ENCODE peak calls at places on chromosomes 16 and 17, in four cellular contexts. One of them, this sample, is unnamed.
A peak's percentile ranks its signal among the peaks of the same experiment; 100 is the strongest.

GRCh38 chr16:85492617-85492957 is 120.5 kb upstream of the GSE1 start:
- DNase-seq in psoas muscle: no peak
- DNase-seq in pancreas: no peak
- DNase-seq in astrocyte of the spinal cord: no peak
- DNase-seq in this sample: no peak

GRCh38 chr17:42720996-42721583 is 23.8 kb downstream of the EZH1 start:
- DNase-seq in psoas muscle: no peak
- DNase-seq in pancreas: no peak
- DNase-seq in astrocyte of the spinal cord: peak; percentile 69
- DNase-seq in this sample: no peak

GRCh38 chr16:27748868-27749546 is 199.1 kb downstream of the KATNIP start:
- DNase-seq in psoas muscle: no peak
- DNase-seq in pancreas: no peak
- DNase-seq in astrocyte of the spinal cord: peak; percentile 78
- DNase-seq in this sample: peak; percentile 70

GRCh38 chr17:81676906-81677305 is 6.7 kb downstream of the ARL16 start:
- DNase-seq in psoas muscle: peak; percentile 54
- DNase-seq in pancreas: no peak
- DNase-seq in astrocyte of the spinal cord: no peak
- DNase-seq in this sample: no peak

GRCh38 chr16:52492789-52493357 is 54.1 kb downstream of the TOX3 start:
- DNase-seq in psoas muscle: no peak
- DNase-seq in pancreas: no peak
- DNase-seq in astrocyte of the spinal cord: no peak
- DNase-seq in this sample: no peak

GRCh38 chr16:4089811-4090293 is 26.4 kb downstream of the ADCY9 start:
- DNase-seq in psoas muscle: no peak
- DNase-seq in pancreas: no peak
- DNase-seq in astrocyte of the spinal cord: no peak
- DNase-seq in this sample: no peak

GRCh38 chr17:18093616-18094408 is 6.1 kb downstream of the DRG2 start:
- DNase-seq in psoas muscle: peak; percentile 92
- DNase-seq in pancreas: no peak
- DNase-seq in astrocyte of the spinal cord: peak; percentile 55
- DNase-seq in this sample: peak; percentile 33

GRCh38 chr17:63406689-63407330 is 39.3 kb downstream of the CYB561 start:
- DNase-seq in psoas muscle: no peak
- DNase-seq in pancreas: no peak
- DNase-seq in astrocyte of the spinal cord: peak; percentile 94
- DNase-seq in this sample: peak; percentile 45

GRCh38 chr16:66427871-66428681 is 981 bp downstream of the BEAN1 start:
- DNase-seq in psoas muscle: no peak
- DNase-seq in pancreas: no peak
- DNase-seq in astrocyte of the spinal cord: no peak
- DNase-seq in this sample: no peak

GRCh38 chr16:70460737-70461261 is 6.4 kb downstream of the FCSK start:
- DNase-seq in psoas muscle: no peak
- DNase-seq in pancreas: no peak
- DNase-seq in astrocyte of the spinal cord: no peak
- DNase-seq in this sample: no peak

GRCh38 chr16:66030036-66030435 is 336.5 kb upstream of the CDH5 start:
- DNase-seq in psoas muscle: no peak
- DNase-seq in pancreas: no peak
- DNase-seq in astrocyte of the spinal cord: peak; percentile 77
- DNase-seq in this sample: no peak

GRCh38 chr17:58184308-58184985 is 8.1 kb upstream of the EPX start:
- DNase-seq in psoas muscle: no peak
- DNase-seq in pancreas: no peak
- DNase-seq in astrocyte of the spinal cord: peak; percentile 67
- DNase-seq in this sample: no peak

GRCh38 chr17:82248815-82249638 is 20.2 kb downstream of the SLC16A3 start:
- DNase-seq in psoas muscle: peak; percentile 56
- DNase-seq in pancreas: peak; percentile 58
- DNase-seq in astrocyte of the spinal cord: no peak
- DNase-seq in this sample: no peak

GRCh38 chr16:66265106-66265415 is 101.4 kb upstream of the CDH5 start:
- DNase-seq in psoas muscle: no peak
- DNase-seq in pancreas: no peak
- DNase-seq in astrocyte of the spinal cord: no peak
- DNase-seq in this sample: no peak

GRCh38 chr17:8155341-8156173 is 3.4 kb upstream of the PER1 start:
- DNase-seq in psoas muscle: no peak
- DNase-seq in pancreas: no peak
- DNase-seq in astrocyte of the spinal cord: no peak
- DNase-seq in this sample: no peak

GRCh38 chr17:32496348-32497078 is 9.7 kb downstream of the CDK5R1 start:
- DNase-seq in psoas muscle: peak; percentile 80
- DNase-seq in pancreas: no peak
- DNase-seq in astrocyte of the spinal cord: peak; percentile 81
- DNase-seq in this sample: no peak

GRCh38 chr16:7503688-7504087 is 171.0 kb downstream of the RBFOX1 start:
- DNase-seq in psoas muscle: no peak
- DNase-seq in pancreas: no peak
- DNase-seq in astrocyte of the spinal cord: no peak
- DNase-seq in this sample: no peak

GRCh38 chr17:60601443-60602384 is 1.7 kb downstream of the PPM1D start:
- DNase-seq in psoas muscle: no peak
- DNase-seq in pancreas: no peak
- DNase-seq in astrocyte of the spinal cord: peak; percentile 87
- DNase-seq in this sample: no peak

GRCh38 chr16:35102780-35103403 is 1643.5 kb downstream of the TP53TG3F start:
- DNase-seq in psoas muscle: no peak
- DNase-seq in pancreas: no peak
- DNase-seq in astrocyte of the spinal cord: no peak
- DNase-seq in this sample: no peak

GRCh38 chr17:14712471-14713075 is 411.7 kb downstream of the HS3ST3B1 start:
- DNase-seq in psoas muscle: no peak
- DNase-seq in pancreas: no peak
- DNase-seq in astrocyte of the spinal cord: no peak
- DNase-seq in this sample: no peak

GRCh38 chr16:77585379-77585778 is 136.9 kb upstream of the NUDT7 start:
- DNase-seq in psoas muscle: no peak
- DNase-seq in pancreas: no peak
- DNase-seq in astrocyte of the spinal cord: peak; percentile 93
- DNase-seq in this sample: no peak

GRCh38 chr16:84571010-84571409 is 46.9 kb downstream of the COTL1 start:
- DNase-seq in psoas muscle: no peak
- DNase-seq in pancreas: no peak
- DNase-seq in astrocyte of the spinal cord: no peak
- DNase-seq in this sample: no peak

GRCh38 chr17:78185981-78186688 is 717 bp downstream of the TK1 start:
- DNase-seq in psoas muscle: peak; percentile 71
- DNase-seq in pancreas: no peak
- DNase-seq in astrocyte of the spinal cord: no peak
- DNase-seq in this sample: no peak

GRCh38 chr17:31696703-31697325 is 162.2 kb downstream of the COPRS start:
- DNase-seq in psoas muscle: no peak
- DNase-seq in pancreas: no peak
- DNase-seq in astrocyte of the spinal cord: no peak
- DNase-seq in this sample: no peak

GRCh38 chr17:38732376-38733314 is 2.5 kb downstream of the CISD3 start:
- DNase-seq in psoas muscle: no peak
- DNase-seq in pancreas: no peak
- DNase-seq in astrocyte of the spinal cord: no peak
- DNase-seq in this sample: peak; percentile 29

GRCh38 chr17:30594223-30594952 is 117.2 kb downstream of the GOSR1 start:
- DNase-seq in psoas muscle: no peak
- DNase-seq in pancreas: no peak
- DNase-seq in astrocyte of the spinal cord: no peak
- DNase-seq in this sample: no peak

GRCh38 chr16:57245472-57246113 is 534 bp downstream of the ARL2BP start:
- DNase-seq in psoas muscle: no peak
- DNase-seq in pancreas: no peak
- DNase-seq in astrocyte of the spinal cord: no peak
- DNase-seq in this sample: no peak

GRCh38 chr17:5506307-5506706 is 19.9 kb downstream of the MIS12 start:
- DNase-seq in psoas muscle: no peak
- DNase-seq in pancreas: no peak
- DNase-seq in astrocyte of the spinal cord: no peak
- DNase-seq in this sample: no peak

GRCh38 chr17:69142473-69142802 is 743 bp upstream of the ABCA6 start:
- DNase-seq in psoas muscle: no peak
- DNase-seq in pancreas: no peak
- DNase-seq in astrocyte of the spinal cord: peak; percentile 23
- DNase-seq in this sample: no peak
- H3K4me3 ChIP-seq in psoas muscle: peak overlapping the region; percentile 49
- H3K4me3 ChIP-seq in pancreas: no peak overlapping the region
- H3K4me3 ChIP-seq in astrocyte of the spinal cord: no peak overlapping the region
- H3K4me3 ChIP-seq in this sample: no peak overlapping the region

DNA sequence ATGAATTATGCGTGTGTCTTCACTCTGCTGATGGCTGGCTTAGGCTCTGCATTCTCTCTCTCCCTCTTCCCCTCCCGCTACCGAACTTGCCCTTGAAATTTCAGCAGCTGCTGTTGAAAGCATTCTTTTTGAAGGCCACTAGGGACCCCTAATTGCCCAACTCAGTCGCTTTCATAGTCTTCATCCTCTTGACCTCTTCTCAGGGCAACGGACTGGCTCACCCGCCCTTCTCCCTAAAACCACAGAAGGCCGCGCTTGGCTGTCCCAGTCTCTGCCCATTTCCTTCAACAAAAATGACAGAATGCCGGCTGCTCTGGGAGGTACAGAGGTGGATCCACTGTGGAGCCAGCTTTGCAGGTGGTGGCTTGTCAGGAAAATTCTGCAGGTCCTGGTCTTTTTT is 21.0 kb upstream of the FMNL1 start:
- DNase-seq in psoas muscle: peak; percentile 80
- DNase-seq in pancreas: no peak
- DNase-seq in astrocyte of the spinal cord: no peak
- DNase-seq in this sample: no peak
- TF ChIP-seq CTCF in psoas muscle: no peak
- TF ChIP-seq CTCF in pancreas: no peak
- TF ChIP-seq CTCF in astrocyte of the spinal cord: no peak
- TF ChIP-seq CTCF in this sample: no peak

GRCh38 chr16:72789465-72789864 is 258.5 kb downstream of the ZFHX3 start:
- DNase-seq in psoas muscle: no peak
- DNase-seq in pancreas: no peak
- DNase-seq in astrocyte of the spinal cord: no peak
- DNase-seq in this sample: no peak

GRCh38 chr16:72788269-72788809 is 259.6 kb downstream of the ZFHX3 start:
- DNase-seq in psoas muscle: no peak
- DNase-seq in pancreas: no peak
- DNase-seq in astrocyte of the spinal cord: no peak
- DNase-seq in this sample: no peak

GRCh38 chr16:72786606-72787005 is 261.3 kb downstream of the ZFHX3 start:
- DNase-seq in psoas muscle: no peak
- DNase-seq in pancreas: no peak
- DNase-seq in astrocyte of the spinal cord: no peak
- DNase-seq in this sample: no peak

GRCh38 chr16:72787130-72787518 is 260.8 kb downstream of the ZFHX3 start:
- DNase-seq in psoas muscle: no peak
- DNase-seq in pancreas: no peak
- DNase-seq in astrocyte of the spinal cord: no peak
- DNase-seq in this sample: no peak

DNA sequence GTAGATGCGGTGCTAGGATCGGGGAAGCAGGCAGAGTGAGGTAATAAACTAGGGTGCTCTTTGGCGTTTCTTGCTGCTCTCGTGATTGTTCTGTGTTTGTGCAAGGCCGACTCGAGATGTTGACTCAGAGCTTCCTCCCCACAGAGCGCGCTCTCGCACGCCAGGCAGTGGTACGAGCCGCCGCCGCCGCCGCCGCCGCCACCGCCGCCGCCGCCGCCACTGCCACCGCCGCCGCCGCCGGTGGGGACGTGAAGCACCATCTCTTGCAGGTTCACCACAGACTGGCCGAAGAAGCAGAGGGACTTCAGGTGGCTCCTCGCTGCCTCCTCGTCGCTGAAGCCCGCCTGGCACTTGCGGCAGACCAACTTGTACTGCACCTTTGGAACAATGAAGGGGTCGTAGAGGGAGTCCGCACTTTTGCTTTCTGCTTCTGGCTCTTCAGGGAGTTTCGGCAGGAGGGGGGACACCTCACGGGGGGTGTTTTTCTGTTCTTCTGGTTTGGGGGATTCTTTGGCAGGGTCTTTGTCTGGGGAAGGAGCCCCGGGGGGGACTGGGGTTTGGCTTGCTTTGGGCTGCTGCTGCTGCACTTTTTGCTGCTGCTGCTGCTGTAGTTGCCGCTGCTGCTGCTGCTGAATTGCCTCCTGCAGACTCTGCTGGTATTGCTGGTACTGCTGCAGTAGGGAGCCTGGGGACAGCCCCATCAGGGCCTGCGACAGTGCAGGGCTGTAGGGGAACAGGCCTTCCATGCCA is 260.2 kb downstream of the ZFHX3 start:
- DNase-seq in psoas muscle: peak; percentile 74
- DNase-seq in pancreas: peak; percentile 64
- DNase-seq in astrocyte of the spinal cord: peak; percentile 84
- DNase-seq in this sample: peak; percentile 56
- H3K4me3 ChIP-seq in psoas muscle: peak overlapping the region; percentile 50
- H3K4me3 ChIP-seq in pancreas: no peak overlapping the region
- H3K4me3 ChIP-seq in astrocyte of the spinal cord: peak overlapping the region; percentile 53
- H3K4me3 ChIP-seq in this sample: peak overlapping the region; percentile 63

GRCh38 chr16:72961115-72961832 is 86.7 kb downstream of the ZFHX3 start:
- DNase-seq in psoas muscle: peak; percentile 86
- DNase-seq in pancreas: no peak
- DNase-seq in astrocyte of the spinal cord: no peak
- DNase-seq in this sample: no peak
- TF ChIP-seq CTCF in psoas muscle: peak; percentile 35
- TF ChIP-seq CTCF in pancreas: no peak
- TF ChIP-seq CTCF in astrocyte of the spinal cord: peak; percentile 52
- TF ChIP-seq CTCF in this sample: peak; percentile 62

This sample was measured in epithelial cell of proximal tubule.